ENCODE peak calls at places on chromosomes 4 and X, in seven cellular contexts. C is epithelial cell of esophagus; O is substantia nigra; F is skeletal muscle cell; L is activated naive CD4-positive, alpha-beta T cell treated with anti-CD3 and anti-CD28 coated beads for 36 hours; X is T-cell; Q is stimulated activated CD4-positive, alpha-beta T cell treated with anti-CD3 and anti-CD28 coated beads, Interleukin-15, amount 100 ng/mL, for 1 hour. H is an unnamed sample.

GRCh38 chrX:45664727-45665290 is 464.1 kb upstream of the DIPK2B start:
- DNase-seq in O (no peak), Q (no peak), F (no peak), L (no peak), X (no peak), C (no peak), H (no peak)

GRCh38 chr4:11338990-11339782 is 89.5 kb downstream of the HS3ST1 start:
- DNase-seq in L (no peak), F (no peak), O (no peak), Q (no peak), X (no peak), C (no peak), H (no peak)

GRCh38 chr4:124265701-124266100 is 446.8 kb downstream of the ANKRD50 start:
- DNase-seq in X (no peak), F (peak), O (no peak), C (peak), L (no peak), Q (no peak), H (peak)

GRCh38 chr4:154612472-154613414 is at the start of gene FGG:
- DNase-seq in F (no peak), Q (no peak), X (no peak), O (no peak), L (no peak), C (no peak), H (no peak)

GRCh38 chrX:31279359-31279758 is 207.5 kb upstream of the FTHL17 start:
- DNase-seq in C (peak), X (no peak), F (peak), O (no peak), Q (no peak), L (no peak), H (no peak)

GRCh38 chr4:84167089-84167488 is 332.0 kb downstream of the NKX6-1 start:
- DNase-seq in Q (no peak), C (no peak), O (no peak), X (no peak), L (no peak), F (no peak), H (no peak)

GRCh38 chr4:3483471-3483921 is 20.4 kb downstream of the DOK7 start:
- DNase-seq in X (no peak), L (no peak), C (no peak), Q (no peak), O (no peak), F (no peak), H (peak)

GRCh38 chr4:133320576-133321170 is 171.6 kb downstream of the PCDH10 start:
- DNase-seq in C (peak), Q (no peak), X (no peak), F (no peak), O (no peak), L (no peak), H (peak)

GRCh38 chr4:181952478-181952877 is 290.7 kb upstream of the TENM3 start:
- DNase-seq in F (peak), L (no peak), Q (no peak), C (peak), O (no peak), X (no peak), H (peak)

GRCh38 chrX:65601530-65602281 is 65.7 kb upstream of the MSN start:
- DNase-seq in X (peak), F (peak), L (peak), O (peak), C (peak), Q (no peak), H (peak)

GRCh38 chr4:164949448-164950118 is 27.9 kb downstream of the TRIM61 start:
- DNase-seq in O (no peak), F (no peak), Q (no peak), X (no peak), L (no peak), C (no peak), H (no peak)

GRCh38 chr4:40316333-40316781 is 18.8 kb upstream of the CHRNA9 start:
- DNase-seq in C (peak), O (no peak), Q (no peak), X (no peak), L (peak), F (peak), H (peak)

GRCh38 chr4:78092850-78093249 is 35.7 kb downstream of the FRAS1 start:
- DNase-seq in X (no peak), F (no peak), O (no peak), C (no peak), L (no peak), Q (no peak), H (no peak)

GRCh38 chr4:25030283-25031076 is at the start of gene LGI2:
- DNase-seq in F (no peak), Q (no peak), X (no peak), O (no peak), L (no peak), C (peak), H (peak)

GRCh38 chrX:13742397-13743176 is 8.0 kb downstream of the OFD1 start:
- DNase-seq in X (no peak), L (peak), O (no peak), C (no peak), F (no peak), Q (no peak), H (no peak)

GRCh38 chrX:85379174-85379907 is at the start of gene POF1B:
- DNase-seq in F (no peak), O (no peak), Q (no peak), L (peak), X (no peak), C (peak), H (no peak)

GRCh38 chr4:82773049-82773448 is 25.5 kb downstream of the SCD5 start:
- DNase-seq in Q (no peak), X (no peak), O (peak), F (no peak), L (no peak), C (no peak), H (no peak)

GRCh38 chr4:161642708-161643107 is 521.1 kb downstream of the FSTL5 start:
- DNase-seq in Q (no peak), F (no peak), O (no peak), L (no peak), C (peak), X (no peak), H (peak)

GRCh38 chr4:108783666-108784463 is 21.0 kb upstream of the ETNPPL start:
- DNase-seq in X (no peak), F (no peak), C (peak), O (no peak), L (no peak), Q (no peak), H (no peak)